ENCODE peak calls at places on chromosomes 1 and 21, in four cellular contexts. O is activated gamma-delta T cell treated with Interleukin-2 at 50 U/mL for 16 hours, J is Caki2, L is PC-3. E is an unnamed sample.

GRCh38 chr1:147292635-147293251 is 50.3 kb downstream of the CHD1L start:
- DNase-seq in O (no peak), J (peak), L (peak), E (no peak)

GRCh38 chr1:93963585-93963984 is 54.4 kb upstream of the GCLM start:
- DNase-seq in O (no peak), J (peak), L (no peak), E (no peak)

GRCh38 chr1:205967555-205968335 is 24.5 kb upstream of the SLC26A9 start:
- DNase-seq in O (no peak), J (no peak), L (peak), E (no peak)

GRCh38 chr1:226149806-226150205 is 36.7 kb downstream of the ACBD3 start:
- DNase-seq in O (no peak), J (peak), L (no peak), E (no peak)

GRCh38 chr1:205271277-205271676 is 43.5 kb downstream of the TMCC2 start:
- DNase-seq in O (no peak), J (no peak), L (peak), E (no peak)

GRCh38 chr1:1420654-1421134 is 382 bp downstream of the ANKRD65 start:
- DNase-seq in O (no peak), J (no peak), L (no peak), E (no peak)

GRCh38 chr1:27099154-27099903 is 55.6 kb downstream of the SLC9A1 start:
- DNase-seq in O (no peak), J (peak), L (peak), E (peak)

GRCh38 chr1:218996362-218996761 is 177.3 kb upstream of the LYPLAL1 start:
- DNase-seq in O (no peak), J (no peak), L (peak), E (no peak)

GRCh38 chr1:174200746-174201145 is 41.4 kb downstream of the RABGAP1L start:
- DNase-seq in O (no peak), J (no peak), L (no peak), E (no peak)

GRCh38 chr1:235402457-235403200 is 35.4 kb downstream of the TBCE start:
- DNase-seq in O (no peak), J (peak), L (peak), E (no peak)

GRCh38 chr1:169964206-169964605 is 70.5 kb upstream of the SCYL3 start:
- DNase-seq in O (no peak), J (no peak), L (no peak), E (no peak)

GRCh38 chr1:73065585-73065984 is 783.2 kb upstream of the NEGR1 start:
- DNase-seq in O (no peak), J (no peak), L (peak), E (no peak)

GRCh38 chr1:185409763-185410528 is 92.9 kb upstream of the IVNS1ABP start:
- DNase-seq in O (no peak), J (no peak), L (no peak), E (no peak)

GRCh38 chr1:3314561-3315271 is 139.7 kb upstream of the ARHGEF16 start:
- DNase-seq in O (no peak), J (no peak), L (no peak), E (no peak)

GRCh38 chr1:228378453-228379164 is 28.0 kb downstream of the TRIM11 start:
- DNase-seq in O (peak), J (peak), L (peak), E (peak)

GRCh38 chr21:44615881-44616590 is 4.2 kb downstream of the KRTAP10-8 start:
- DNase-seq in O (no peak), J (no peak), L (no peak), E (no peak)

GRCh38 chr21:35375115-35375514 is 326.0 kb upstream of the RUNX1 start:
- DNase-seq in O (no peak), J (no peak), L (peak), E (no peak)

GRCh38 chr1:162028726-162029125 is 5.1 kb upstream of the OLFML2B start:
- DNase-seq in O (no peak), J (no peak), L (no peak), E (peak)

GRCh38 chr1:6143392-6143791 is 36.7 kb downstream of the CHD5 start:
- DNase-seq in O (no peak), J (no peak), L (peak), E (no peak)

GRCh38 chr1:50831300-50832061 is 128.6 kb downstream of the FAF1 start:
- DNase-seq in O (no peak), J (no peak), L (no peak), E (no peak)

E was measured in B cell.